ENCODE peak calls at places on chromosomes 11 and 22, in eight cellular contexts. U, P, L, I, D, V, R and B are unnamed samples.

GRCh38 chr11:108669261-108669660 is 4.4 kb downstream of the DDX10 start:
- DNase-seq in I (no peak), L (no peak), P (no peak), V (no peak), R (no peak), D (no peak), U (no peak), B (no peak)

GRCh38 chr22:45210174-45210573 is 30.5 kb downstream of the KIAA0930 start:
- DNase-seq in R (no peak), U (no peak), I (no peak), D (no peak), L (no peak), P (no peak), V (no peak), B (no peak)

GRCh38 chr11:12539570-12539969 is 134.7 kb upstream of the TEAD1 start:
- DNase-seq in P (peak; percentile 95), R (peak; percentile 97), L (no peak), D (peak; percentile 86), I (no peak), U (no peak), V (no peak), B (peak; percentile 89)

GRCh38 chr11:62124186-62125113 is 639 bp downstream of the INCENP start:
- DNase-seq in P (peak; percentile 57), V (no peak), I (peak; percentile 53), L (no peak), R (peak; percentile 27), U (peak; percentile 39), D (peak; percentile 74), B (peak; percentile 66)

GRCh38 chr22:47307326-47307725 is 544.9 kb downstream of the TBC1D22A start:
- DNase-seq in I (no peak), R (peak; percentile 68), L (no peak), D (peak; percentile 72), U (no peak), V (no peak), P (peak; percentile 37), B (peak; percentile 24)

GRCh38 chr11:35365961-35366360 is 53.4 kb downstream of the SLC1A2 start:
- DNase-seq in D (no peak), R (no peak), V (no peak), L (no peak), P (peak; percentile 49), I (no peak), U (no peak), B (no peak)

GRCh38 chr11:35598254-35599125 is 19.8 kb upstream of the FJX1 start:
- DNase-seq in L (no peak), R (no peak), I (no peak), P (no peak), D (peak; percentile 47), V (no peak), U (no peak), B (no peak)

GRCh38 chr11:1746516-1746931 is 3.9 kb downstream of the IFITM10 start:
- DNase-seq in L (no peak), V (no peak), U (no peak), P (no peak), I (no peak), R (no peak), D (no peak), B (no peak)

GRCh38 chr22:17368727-17369552 is at the start of gene CECR2:
- DNase-seq in L (no peak), P (peak; percentile 30), D (no peak), I (peak; percentile 42), U (peak; percentile 82), V (peak; percentile 35), R (peak; percentile 61), B (peak; percentile 1)

GRCh38 chr22:26634189-26634588 is 12.4 kb downstream of the CRYBA4 start:
- DNase-seq in D (no peak), U (no peak), V (no peak), L (no peak), I (no peak), P (no peak), R (no peak), B (no peak)

GRCh38 chr11:70097783-70098182 is 19.7 kb downstream of the ANO1 start:
- DNase-seq in P (no peak), L (no peak), I (no peak), V (no peak), R (no peak), D (no peak), U (no peak), B (no peak)

GRCh38 chr11:99670268-99670667 is 649.5 kb downstream of the CNTN5 start:
- DNase-seq in P (no peak), U (no peak), I (no peak), V (no peak), R (no peak), D (no peak), L (no peak), B (no peak)

GRCh38 chr22:43042101-43042780 is 27.3 kb upstream of the PACSIN2 start:
- DNase-seq in U (no peak), I (peak; percentile 13), R (peak; percentile 20), D (no peak), L (no peak), V (no peak), P (no peak), B (peak; percentile 16)

GRCh38 chr22:32660292-32660691 is 141.2 kb upstream of the TIMP3 start:
- DNase-seq in D (peak; percentile 68), R (peak; percentile 71), P (peak; percentile 50), I (peak; percentile 63), U (peak; percentile 83), V (peak; percentile 29), L (no peak), B (peak; percentile 85)

GRCh38 chr11:70498976-70499801 is 100.9 kb downstream of the CTTN start:
- DNase-seq in D (no peak), L (no peak), R (no peak), V (no peak), U (no peak), P (no peak), I (no peak), B (no peak)

GRCh38 chr22:17891427-17892167 is 117.3 kb upstream of the BID start:
- DNase-seq in L (no peak), U (peak; percentile 48), R (no peak), D (no peak), V (no peak), P (no peak), I (no peak), B (no peak)

GRCh38 chr22:50703726-50704509 is 31.3 kb downstream of the SHANK3 start:
- DNase-seq in R (no peak), U (no peak), D (no peak), I (no peak), L (no peak), V (no peak), P (no peak), B (no peak)

GRCh38 chr22:36311386-36312085 is 58.6 kb downstream of the APOL1 start:
- DNase-seq in L (no peak), P (peak; percentile 36), D (peak; percentile 81), V (no peak), R (no peak), U (no peak), I (no peak), B (no peak)

GRCh38 chr11:108508653-108509593 is 10.7 kb upstream of the POGLUT3 start:
- DNase-seq in D (no peak), R (no peak), P (no peak), U (no peak), L (no peak), I (no peak), V (no peak), B (no peak)

GRCh38 chr22:39592104-39593060 is 21.8 kb downstream of the CACNA1I start:
- DNase-seq in I (no peak), V (no peak), D (peak; percentile 43), R (peak; percentile 77), P (peak; percentile 87), U (no peak), L (no peak), B (peak; percentile 84)

GRCh38 chr11:15113381-15113780 is 1.3 kb upstream of the INSC start:
- DNase-seq in U (no peak), P (no peak), D (no peak), V (no peak), R (no peak), I (peak; percentile 82), L (no peak), B (no peak)

GRCh38 chr22:44947029-44947428 is 62.8 kb downstream of the PHF21B start:
- DNase-seq in U (no peak), V (no peak), L (no peak), I (no peak), R (no peak), P (no peak), D (no peak), B (no peak)

GRCh38 chr11:131745405-131745804 is 375.0 kb downstream of the NTM start:
- DNase-seq in P (peak; percentile 84), V (no peak), L (no peak), D (peak; percentile 40), R (peak; percentile 67), I (no peak), U (no peak), B (peak; percentile 44)

GRCh38 chr11:2198621-2199365 is 27.2 kb upstream of the TH start:
- DNase-seq in U (no peak), I (no peak), V (no peak), L (no peak), D (no peak), R (no peak), P (no peak), B (peak; percentile 7)

GRCh38 chr22:36079041-36079440 is 50.4 kb upstream of the RBFOX2 start:
- DNase-seq in V (no peak), I (no peak), R (no peak), U (no peak), D (no peak), L (no peak), P (no peak), B (no peak)

GRCh38 chr22:20393705-20394476 is at the start of gene ZNF74:
- DNase-seq in R (peak; percentile 94), L (peak; percentile 62), V (peak; percentile 87), D (peak; percentile 92), I (peak; percentile 88), P (peak; percentile 92), U (peak; percentile 94), B (peak; percentile 96)

GRCh38 chr22:26998134-26998533 is 340.7 kb downstream of the MIAT start:
- DNase-seq in U (no peak), P (no peak), V (no peak), D (no peak), L (no peak), R (no peak), I (no peak), B (no peak)

GRCh38 chr11:128354476-128354875 is 232.9 kb downstream of the ETS1 start:
- DNase-seq in I (no peak), P (no peak), U (no peak), R (no peak), V (no peak), D (no peak), L (no peak), B (no peak)

GRCh38 chr11:48024635-48025071 is 44.3 kb downstream of the PTPRJ start:
- DNase-seq in D (no peak), V (no peak), L (no peak), U (no peak), I (no peak), R (no peak), P (no peak), B (peak; percentile 35)

GRCh38 chr11:6315811-6316425 is 4.4 kb downstream of the CAVIN3 start:
- DNase-seq in D (peak; percentile 62), R (peak; percentile 71), U (peak; percentile 79), P (peak; percentile 64), L (no peak), I (peak; percentile 57), V (peak; percentile 28), B (peak; percentile 84)

GRCh38 chr22:32164084-32164894 is 5.2 kb upstream of the C22orf42 start:
- DNase-seq in I (no peak), U (no peak), V (no peak), P (no peak), L (no peak), D (no peak), R (no peak), B (no peak)

GRCh38 chr11:44005956-44006355 is 41.8 kb upstream of the ACCSL start:
- DNase-seq in D (no peak), P (no peak), V (no peak), U (no peak), R (no peak), L (no peak), I (no peak), B (no peak)

GRCh38 chr22:40753114-40753513 is 66.0 kb downstream of the SLC25A17 start:
- DNase-seq in L (no peak), I (no peak), U (no peak), D (no peak), R (no peak), P (no peak), V (no peak), B (no peak)

GRCh38 chr11:126499124-126499752 is 143.8 kb downstream of the ST3GAL4 start:
- DNase-seq in D (no peak), R (no peak), V (no peak), U (no peak), L (no peak), I (no peak), P (no peak), B (no peak)